ENCODE peak calls at places on chromosomes 1 and 21, in five cellular contexts. One of them, this sample, is unnamed.

GRCh38 chr1:158506369-158506987 is 34.5 kb downstream of the OR10R2 start:
- DNase-seq in Panc1: no peak
- DNase-seq in breast epithelium: no peak
- DNase-seq in K562: peak
- DNase-seq in endothelial cell of umbilical vein: peak
- DNase-seq in this sample: no peak

GRCh38 chr1:212774584-212774983 is 17.0 kb downstream of the NSL1 start:
- DNase-seq in Panc1: no peak
- DNase-seq in K562: no peak
- DNase-seq in endothelial cell of umbilical vein: peak
- DNase-seq in breast epithelium: no peak
- DNase-seq in this sample: no peak

GRCh38 chr1:2416403-2416802 is 4.0 kb upstream of the PEX10 start:
- DNase-seq in K562: no peak
- DNase-seq in endothelial cell of umbilical vein: no peak
- DNase-seq in breast epithelium: peak
- DNase-seq in Panc1: no peak
- DNase-seq in this sample: no peak

GRCh38 chr21:39610705-39611104 is 2.0 kb upstream of the B3GALT5 start:
- DNase-seq in endothelial cell of umbilical vein: no peak
- DNase-seq in K562: no peak
- DNase-seq in Panc1: no peak
- DNase-seq in breast epithelium: no peak
- DNase-seq in this sample: no peak

GRCh38 chr1:204350857-204351573 is 8.7 kb downstream of the PLEKHA6 start:
- DNase-seq in breast epithelium: no peak
- DNase-seq in Panc1: no peak
- DNase-seq in K562: peak
- DNase-seq in endothelial cell of umbilical vein: peak
- DNase-seq in this sample: no peak

GRCh38 chr1:48807599-48808260 is 31.0 kb upstream of the BEND5 start:
- DNase-seq in breast epithelium: no peak
- DNase-seq in Panc1: no peak
- DNase-seq in K562: no peak
- DNase-seq in endothelial cell of umbilical vein: no peak
- DNase-seq in this sample: no peak

GRCh38 chr1:10852486-10852885 is 56.0 kb upstream of the CASZ1 start:
- DNase-seq in K562: no peak
- DNase-seq in endothelial cell of umbilical vein: no peak
- DNase-seq in breast epithelium: no peak
- DNase-seq in Panc1: no peak
- DNase-seq in this sample: no peak

GRCh38 chr1:73980324-73981040 is 217.5 kb downstream of the LRRIQ3 start:
- DNase-seq in endothelial cell of umbilical vein: no peak
- DNase-seq in Panc1: no peak
- DNase-seq in K562: no peak
- DNase-seq in breast epithelium: no peak
- DNase-seq in this sample: no peak

GRCh38 chr1:21259316-21260076 is 30.8 kb downstream of the ECE1 start:
- DNase-seq in K562: no peak
- DNase-seq in breast epithelium: no peak
- DNase-seq in Panc1: no peak
- DNase-seq in endothelial cell of umbilical vein: no peak
- DNase-seq in this sample: no peak

GRCh38 chr1:210882414-210883221 is 251.3 kb downstream of the KCNH1 start:
- DNase-seq in endothelial cell of umbilical vein: no peak
- DNase-seq in breast epithelium: no peak
- DNase-seq in K562: no peak
- DNase-seq in Panc1: no peak
- DNase-seq in this sample: no peak

GRCh38 chr1:2091611-2092604 is 41.7 kb downstream of the PRKCZ start:
- DNase-seq in endothelial cell of umbilical vein: peak
- DNase-seq in breast epithelium: no peak
- DNase-seq in K562: peak
- DNase-seq in Panc1: no peak
- DNase-seq in this sample: no peak

GRCh38 chr1:85554630-85555327 is 25.8 kb upstream of the CCN1 start:
- DNase-seq in K562: no peak
- DNase-seq in endothelial cell of umbilical vein: peak
- DNase-seq in breast epithelium: no peak
- DNase-seq in Panc1: no peak
- DNase-seq in this sample: no peak

GRCh38 chr1:244836135-244836521 is 670 bp downstream of the COX20 start:
- DNase-seq in endothelial cell of umbilical vein: peak
- DNase-seq in K562: no peak
- DNase-seq in Panc1: peak
- DNase-seq in breast epithelium: no peak
- DNase-seq in this sample: no peak

GRCh38 chr1:116910379-116911165 is 856 bp downstream of the PTGFRN start:
- DNase-seq in endothelial cell of umbilical vein: peak
- DNase-seq in K562: peak
- DNase-seq in Panc1: no peak
- DNase-seq in breast epithelium: no peak
- DNase-seq in this sample: peak

GRCh38 chr1:169217621-169218020 is 111.1 kb downstream of the ATP1B1 start:
- DNase-seq in breast epithelium: no peak
- DNase-seq in Panc1: no peak
- DNase-seq in K562: no peak
- DNase-seq in endothelial cell of umbilical vein: no peak
- DNase-seq in this sample: no peak

GRCh38 chr1:169212088-169212487 is 105.6 kb downstream of the ATP1B1 start:
- DNase-seq in endothelial cell of umbilical vein: no peak
- DNase-seq in Panc1: no peak
- DNase-seq in breast epithelium: no peak
- DNase-seq in K562: no peak
- DNase-seq in this sample: no peak

GRCh38 chr1:169214598-169214997 is 108.1 kb downstream of the ATP1B1 start:
- DNase-seq in K562: no peak
- DNase-seq in breast epithelium: no peak
- DNase-seq in endothelial cell of umbilical vein: no peak
- DNase-seq in Panc1: no peak
- DNase-seq in this sample: no peak
- H3K4me3 ChIP-seq in K562: no peak
- H3K4me3 ChIP-seq in breast epithelium: no peak
- H3K4me3 ChIP-seq in endothelial cell of umbilical vein: no peak
- H3K4me3 ChIP-seq in Panc1: no peak
- H3K4me3 ChIP-seq in this sample: no peak

GRCh38 chr1:96721053-96721381 is 567 bp upstream of the PTBP2 start:
- DNase-seq in breast epithelium: no peak
- DNase-seq in endothelial cell of umbilical vein: no peak
- DNase-seq in K562: no peak
- DNase-seq in Panc1: peak
- DNase-seq in this sample: no peak

GRCh38 chr1:96721382-96722160 is at the start of gene PTBP2:
- DNase-seq in breast epithelium: peak
- DNase-seq in Panc1: peak
- DNase-seq in K562: peak
- DNase-seq in endothelial cell of umbilical vein: peak
- DNase-seq in this sample: no peak

GRCh38 chr1:96723372-96723771 is 1.8 kb downstream of the PTBP2 start:
- DNase-seq in Panc1: no peak
- DNase-seq in K562: no peak
- DNase-seq in endothelial cell of umbilical vein: no peak
- DNase-seq in breast epithelium: no peak
- DNase-seq in this sample: no peak

GRCh38 chr1:96727860-96728259 is 6.3 kb downstream of the PTBP2 start:
- DNase-seq in K562: no peak
- DNase-seq in breast epithelium: no peak
- DNase-seq in endothelial cell of umbilical vein: no peak
- DNase-seq in Panc1: no peak
- DNase-seq in this sample: no peak

DNA sequence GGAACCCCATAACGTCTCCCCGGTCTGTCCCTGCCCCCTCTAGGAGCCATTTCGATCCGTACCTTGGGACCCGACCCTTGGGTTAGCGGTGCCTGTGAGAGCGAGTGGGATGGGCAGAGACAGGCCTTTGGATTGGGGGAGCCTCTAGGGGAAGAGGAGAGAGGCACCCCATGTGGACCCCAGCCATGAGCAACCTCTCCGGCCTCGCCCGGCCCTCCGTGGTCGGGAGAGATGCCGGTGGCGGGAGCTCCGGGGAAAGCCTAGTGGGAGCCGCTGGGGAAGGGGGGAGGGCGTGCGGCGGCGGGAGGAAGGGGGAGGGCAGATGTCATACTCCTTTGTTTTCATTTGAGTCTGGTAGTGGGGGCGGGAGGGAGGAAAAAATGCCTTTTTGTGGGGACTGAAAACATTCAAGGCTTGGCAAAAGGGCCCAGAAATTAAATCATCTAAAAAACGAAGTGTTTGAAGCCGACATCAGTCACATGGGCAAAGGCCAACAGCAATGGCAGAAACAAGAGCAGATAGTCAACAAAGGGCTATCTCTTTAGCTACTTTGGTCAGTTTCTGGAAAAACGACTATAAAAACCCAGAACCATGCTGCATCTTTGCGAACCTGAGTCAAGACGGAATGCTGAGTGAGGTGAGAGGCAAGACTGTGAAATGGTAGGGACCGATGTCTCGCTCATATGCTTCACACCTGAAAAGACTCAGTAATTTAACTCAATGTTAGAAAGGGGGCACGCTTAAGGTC is 751 bp downstream of the PTBP2 start:
- DNase-seq in K562: peak
- DNase-seq in endothelial cell of umbilical vein: peak
- DNase-seq in Panc1: peak
- DNase-seq in breast epithelium: peak
- DNase-seq in this sample: no peak
- TF ChIP-seq POLR2AphosphoS5 in K562: peak
- TF ChIP-seq POLR2AphosphoS5 in endothelial cell of umbilical vein: peak
- TF ChIP-seq POLR2AphosphoS5 in Panc1: no peak
- TF ChIP-seq POLR2AphosphoS5 in breast epithelium: no peak
- TF ChIP-seq POLR2AphosphoS5 in this sample: peak

GRCh38 chr1:109193653-109194590 is 19.8 kb upstream of the SARS1 start:
- DNase-seq in breast epithelium: no peak
- DNase-seq in K562: peak
- DNase-seq in endothelial cell of umbilical vein: peak
- DNase-seq in Panc1: no peak
- DNase-seq in this sample: no peak
- TF ChIP-seq CTCF in breast epithelium: peak
- TF ChIP-seq CTCF in K562: peak
- TF ChIP-seq CTCF in endothelial cell of umbilical vein: peak
- TF ChIP-seq CTCF in Panc1: peak
- TF ChIP-seq CTCF in this sample: no peak

GRCh38 chr21:42314616-42315295 is 453 bp downstream of the TFF3 start:
- DNase-seq in endothelial cell of umbilical vein: no peak
- DNase-seq in Panc1: no peak
- DNase-seq in K562: no peak
- DNase-seq in breast epithelium: no peak
- DNase-seq in this sample: no peak
- H3K4me3 ChIP-seq in endothelial cell of umbilical vein: no peak
- H3K4me3 ChIP-seq in Panc1: no peak
- H3K4me3 ChIP-seq in K562: no peak
- H3K4me3 ChIP-seq in breast epithelium: no peak
- H3K4me3 ChIP-seq in this sample: no peak

GRCh38 chr1:94644371-94644770 is 102.8 kb upstream of the F3 start:
- DNase-seq in K562: no peak
- DNase-seq in Panc1: no peak
- DNase-seq in endothelial cell of umbilical vein: no peak
- DNase-seq in breast epithelium: no peak
- DNase-seq in this sample: no peak

GRCh38 chr1:94646151-94646643 is 104.6 kb upstream of the F3 start:
- DNase-seq in breast epithelium: no peak
- DNase-seq in K562: no peak
- DNase-seq in endothelial cell of umbilical vein: no peak
- DNase-seq in Panc1: no peak
- DNase-seq in this sample: no peak

GRCh38 chr1:94646786-94647555 is 105.4 kb upstream of the F3 start:
- DNase-seq in Panc1: no peak
- DNase-seq in K562: no peak
- DNase-seq in endothelial cell of umbilical vein: no peak
- DNase-seq in breast epithelium: no peak
- DNase-seq in this sample: no peak

GRCh38 chr1:94650301-94650700 is 108.7 kb upstream of the F3 start:
- DNase-seq in endothelial cell of umbilical vein: no peak
- DNase-seq in Panc1: no peak
- DNase-seq in breast epithelium: no peak
- DNase-seq in K562: no peak
- DNase-seq in this sample: no peak

DNA sequence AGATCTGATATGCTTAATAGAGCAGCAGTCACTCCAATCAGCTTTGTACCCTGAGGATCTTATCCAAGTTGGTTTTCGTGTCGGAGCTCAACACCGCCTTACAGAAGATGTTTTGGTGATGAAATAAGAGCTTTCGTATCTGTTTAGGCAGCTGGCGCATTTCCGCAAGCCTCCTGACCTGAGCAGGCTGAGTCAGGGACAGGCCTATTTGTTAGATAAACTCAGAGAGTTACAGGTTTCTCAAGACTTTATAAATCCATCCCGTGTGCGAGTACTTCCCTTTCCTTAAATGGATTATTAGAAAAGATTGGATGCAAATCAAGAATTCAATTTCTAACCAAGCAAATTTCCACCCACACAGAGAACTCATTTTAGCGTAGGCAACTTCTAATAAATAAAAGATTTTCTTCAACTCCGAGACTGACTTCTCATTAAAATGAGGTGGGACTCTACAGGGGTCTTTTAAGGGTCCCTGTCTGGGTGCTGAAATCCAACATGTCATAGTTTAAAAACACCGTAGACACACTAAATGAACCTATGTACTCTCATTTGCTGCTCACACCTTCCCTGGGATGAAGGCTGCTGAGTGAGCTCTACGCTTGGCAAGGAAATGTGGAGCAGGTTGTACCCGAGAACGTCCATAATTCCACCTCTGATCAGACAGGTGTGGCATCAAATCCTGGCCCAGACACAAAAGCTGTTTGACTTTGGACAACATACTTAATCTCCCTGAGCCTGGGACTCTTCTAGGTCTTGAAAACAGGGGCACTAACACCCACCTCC is 106.9 kb upstream of the F3 start:
- DNase-seq in K562: peak
- DNase-seq in breast epithelium: no peak
- DNase-seq in Panc1: no peak
- DNase-seq in endothelial cell of umbilical vein: peak
- DNase-seq in this sample: no peak
- TF ChIP-seq POLR2AphosphoS5 in K562: peak
- TF ChIP-seq POLR2AphosphoS5 in breast epithelium: peak
- TF ChIP-seq POLR2AphosphoS5 in Panc1: no peak
- TF ChIP-seq POLR2AphosphoS5 in endothelial cell of umbilical vein: no peak
- TF ChIP-seq POLR2AphosphoS5 in this sample: peak

GRCh38 chr1:62912028-62912638 is 128.2 kb downstream of the ATG4C start:
- DNase-seq in endothelial cell of umbilical vein: peak
- DNase-seq in Panc1: no peak
- DNase-seq in breast epithelium: no peak
- DNase-seq in K562: peak
- DNase-seq in this sample: no peak
- TF ChIP-seq CTCF in endothelial cell of umbilical vein: peak
- TF ChIP-seq CTCF in Panc1: peak
- TF ChIP-seq CTCF in breast epithelium: no peak
- TF ChIP-seq CTCF in K562: peak
- TF ChIP-seq CTCF in this sample: no peak

GRCh38 chr1:100851726-100852125 is 42.9 kb downstream of the EXTL2 start:
- DNase-seq in endothelial cell of umbilical vein: no peak
- DNase-seq in breast epithelium: no peak
- DNase-seq in K562: no peak
- DNase-seq in Panc1: no peak
- DNase-seq in this sample: no peak

DNA sequence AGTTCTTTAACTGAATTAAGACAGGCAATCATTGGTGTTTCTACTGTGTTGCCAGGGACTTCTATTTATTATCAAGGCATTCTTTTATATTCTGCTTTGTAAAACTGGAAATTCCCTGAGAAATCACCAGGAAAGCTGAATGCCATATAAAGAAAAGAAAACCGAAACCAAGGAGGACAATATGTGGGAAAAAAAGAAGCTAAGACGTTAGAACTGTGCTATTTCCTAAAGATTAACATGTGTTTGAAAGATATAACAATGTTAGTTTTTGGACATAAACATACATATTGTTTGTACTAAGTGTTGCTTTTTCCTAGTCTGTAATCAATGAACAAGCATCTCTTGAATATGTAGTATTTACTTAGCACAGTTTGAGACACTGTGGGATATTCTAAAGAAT is 47.2 kb downstream of the EXTL2 start:
- DNase-seq in endothelial cell of umbilical vein: peak
- DNase-seq in Panc1: no peak
- DNase-seq in breast epithelium: no peak
- DNase-seq in K562: no peak
- DNase-seq in this sample: no peak
- H3K4me3 ChIP-seq in endothelial cell of umbilical vein: peak
- H3K4me3 ChIP-seq in Panc1: no peak
- H3K4me3 ChIP-seq in breast epithelium: peak
- H3K4me3 ChIP-seq in K562: no peak
- H3K4me3 ChIP-seq in this sample: peak

This sample was measured in vagina.